ENCODE peak calls at places on chromosomes 12 and 14, in ten cellular contexts. Q is Right ventricle myocardium inferior; Z is Right ventricle myocardium superior; F is activated naive CD8-positive, alpha-beta T cell treated with anti-CD3 and anti-CD28 coated beads, Interleukin-2, amount 10 ng/mL, durations not matched to agents 7 days and 5 days; L is gastrocnemius medialis; T is omental fat pad; E is body of pancreas; C is activated T-helper 17 cell treated with anti-CD3 and anti-CD28 coated beads, Interleukin-2, amount 50 U/mL, for 72 hours; M is memory B cell; Y is Panc1. R is an unnamed sample.
A peak's percentile ranks its signal among the peaks of the same experiment; 100 is the strongest.

GRCh38 chr12:89352492-89353187 is at the start of gene DUSP6:
- ATAC-seq in Q (peak; percentile 77), Z (peak; percentile 69), F (peak; percentile 78), L (peak; percentile 67), T (peak; percentile 80), E (peak; percentile 76), C (peak; percentile 80), M (peak; percentile 48), Y (peak; percentile 83), R (peak; percentile 82)

GRCh38 chr12:97713217-97713616 is 250.6 kb downstream of the RMST start:
- ATAC-seq in Q (no peak), Z (no peak), F (no peak), L (no peak), T (no peak), E (no peak), C (no peak), M (no peak), Y (no peak), R (no peak)

GRCh38 chr12:54027442-54027786 is 826 bp upstream of the HOXC6 start:
- ATAC-seq in Q (no peak), Z (no peak), F (no peak), L (no peak), T (no peak), E (no peak), C (no peak), M (no peak), Y (no peak), R (no peak)

GRCh38 chr14:95235767-95236166 is 78.4 kb upstream of the DICER1 start:
- ATAC-seq in Q (no peak), Z (no peak), F (no peak), L (no peak), T (no peak), E (no peak), C (no peak), M (no peak), Y (no peak), R (no peak)

GRCh38 chr12:77751939-77752338 is 78.8 kb upstream of the NAV3 start:
- ATAC-seq in Q (no peak), Z (no peak), F (no peak), L (no peak), T (no peak), E (no peak), C (no peak), M (no peak), Y (no peak), R (no peak)

GRCh38 chr12:47414511-47414910 is 291.3 kb downstream of the RPAP3 start:
- ATAC-seq in Q (no peak), Z (no peak), F (no peak), L (no peak), T (no peak), E (no peak), C (peak; percentile 73), M (peak; percentile 47), Y (no peak), R (no peak)

GRCh38 chr12:58321414-58321813 is 380.0 kb downstream of the ATP23 start:
- ATAC-seq in Q (no peak), Z (no peak), F (no peak), L (no peak), T (no peak), E (no peak), C (no peak), M (peak; percentile 54), Y (no peak), R (no peak)

GRCh38 chr12:24480766-24481449 is 468.0 kb downstream of the BCAT1 start:
- ATAC-seq in Q (no peak), Z (no peak), F (no peak), L (no peak), T (no peak), E (no peak), C (no peak), M (no peak), Y (no peak), R (no peak)

GRCh38 chr14:92685784-92686355 is 62.6 kb downstream of the LGMN start:
- ATAC-seq in Q (no peak), Z (no peak), F (no peak), L (no peak), T (no peak), E (no peak), C (no peak), M (no peak), Y (no peak), R (no peak)

GRCh38 chr12:91404362-91404899 is 221.8 kb upstream of the DCN start:
- ATAC-seq in Q (no peak), Z (no peak), F (no peak), L (no peak), T (no peak), E (peak; percentile 33), C (no peak), M (no peak), Y (no peak), R (no peak)

GRCh38 chr12:132160671-132161045 is 16.4 kb downstream of the NOC4L start:
- ATAC-seq in Q (no peak), Z (no peak), F (no peak), L (no peak), T (no peak), E (no peak), C (no peak), M (no peak), Y (peak; percentile 14), R (no peak)

GRCh38 chr12:62409068-62409467 is 57.6 kb upstream of the MON2 start:
- ATAC-seq in Q (no peak), Z (no peak), F (no peak), L (no peak), T (no peak), E (no peak), C (no peak), M (no peak), Y (no peak), R (no peak)

GRCh38 chr12:56256326-56256960 is 1.7 kb downstream of the ANKRD52 start:
- ATAC-seq in Q (no peak), Z (no peak), F (no peak), L (peak; percentile 50), T (no peak), E (no peak), C (no peak), M (no peak), Y (no peak), R (no peak)

GRCh38 chr12:108589840-108590229 is 8.0 kb downstream of the TMEM119 start:
- ATAC-seq in Q (no peak), Z (no peak), F (no peak), L (no peak), T (no peak), E (no peak), C (no peak), M (no peak), Y (no peak), R (no peak)

GRCh38 chr12:76085159-76085868 is 829 bp upstream of the NAP1L1 start:
- ATAC-seq in Q (peak; percentile 1), Z (peak; percentile 8), F (peak; percentile 25), L (no peak), T (peak; percentile 14), E (no peak), C (peak; percentile 32), M (peak; percentile 28), Y (peak; percentile 41), R (no peak)

GRCh38 chr14:103746706-103747105 is 31.1 kb downstream of the ZFYVE21 start:
- ATAC-seq in Q (no peak), Z (no peak), F (no peak), L (no peak), T (no peak), E (no peak), C (no peak), M (no peak), Y (no peak), R (no peak)